ENCODE peak calls at places on chromosomes 4 and X, in six cellular contexts. M, H, V, G, N and W are unnamed samples.

GRCh38 chrX:39869846-39870601 is 227.7 kb downstream of the BCOR start:
- DNase-seq in M (peak), H (peak), V (no peak), G (no peak), N (no peak), W (peak)

GRCh38 chr4:118813561-118813960 is 22.4 kb downstream of the SEC24D start:
- DNase-seq in M (no peak), H (no peak), V (no peak), G (no peak), N (no peak), W (no peak)

GRCh38 chrX:49176421-49177326 is 5.0 kb downstream of the PLP2 start:
- DNase-seq in M (no peak), H (no peak), V (no peak), G (no peak), N (no peak), W (no peak)

GRCh38 chr4:168888715-168889215 is 121.3 kb downstream of the CBR4 start:
- DNase-seq in M (no peak), H (no peak), V (no peak), G (no peak), N (no peak), W (no peak)

GRCh38 chr4:20320232-20320631 is 68.5 kb downstream of the SLIT2 start:
- DNase-seq in M (no peak), H (no peak), V (no peak), G (no peak), N (no peak), W (no peak)

GRCh38 chr4:181007751-181008150 is 1235.5 kb upstream of the TENM3 start:
- DNase-seq in M (no peak), H (peak), V (no peak), G (no peak), N (no peak), W (no peak)

GRCh38 chr4:6701371-6701770 is 7.7 kb downstream of the S100P start:
- DNase-seq in M (peak), H (no peak), V (no peak), G (no peak), N (peak), W (no peak)

GRCh38 chrX:80807606-80808159 is 2.0 kb downstream of the BRWD3 start:
- DNase-seq in M (peak), H (peak), V (no peak), G (no peak), N (no peak), W (no peak)

GRCh38 chrX:70289168-70289792 is 447 bp downstream of the PDZD11 start:
- DNase-seq in M (no peak), H (peak), V (no peak), G (no peak), N (no peak), W (no peak)

GRCh38 chr4:124631760-124632159 is 80.8 kb downstream of the ANKRD50 start:
- DNase-seq in M (no peak), H (peak), V (no peak), G (peak), N (no peak), W (no peak)

GRCh38 chr4:165079476-165079875 is 25.8 kb downstream of the TRIM75 start:
- DNase-seq in M (no peak), H (peak), V (no peak), G (no peak), N (no peak), W (peak)

GRCh38 chr4:40206421-40206820 is 9.6 kb downstream of the RHOH start:
- DNase-seq in M (no peak), H (no peak), V (no peak), G (no peak), N (no peak), W (no peak)

GRCh38 chr4:123651536-123652175 is 255.1 kb downstream of the SPRY1 start:
- DNase-seq in M (no peak), H (no peak), V (no peak), G (no peak), N (no peak), W (no peak)

GRCh38 chr4:22428441-22428840 is 87.4 kb downstream of the ADGRA3 start:
- DNase-seq in M (no peak), H (no peak), V (no peak), G (no peak), N (no peak), W (no peak)

GRCh38 chr4:150007512-150007911 is 70.7 kb upstream of the DCLK2 start:
- DNase-seq in M (no peak), H (peak), V (no peak), G (no peak), N (no peak), W (no peak)

GRCh38 chrX:84186603-84187358 is 1.2 kb downstream of the RPS6KA6 start:
- DNase-seq in M (no peak), H (peak), V (no peak), G (peak), N (no peak), W (peak)

GRCh38 chrX:40772290-40772689 is 36.9 kb upstream of the MED14 start:
- DNase-seq in M (no peak), H (no peak), V (no peak), G (no peak), N (no peak), W (no peak)

GRCh38 chr4:99504804-99505502 is 5.9 kb upstream of the C4orf17 start:
- DNase-seq in M (no peak), H (no peak), V (no peak), G (no peak), N (no peak), W (no peak)

GRCh38 chrX:68997461-68997860 is 167.8 kb downstream of the PJA1 start:
- DNase-seq in M (no peak), H (no peak), V (no peak), G (no peak), N (no peak), W (no peak)

GRCh38 chr4:1090465-1091440 is 22.6 kb downstream of the RNF212 start:
- DNase-seq in M (no peak), H (no peak), V (no peak), G (no peak), N (no peak), W (no peak)

GRCh38 chr4:1093391-1094335 is 19.7 kb downstream of the RNF212 start:
- DNase-seq in M (no peak), H (no peak), V (no peak), G (no peak), N (no peak), W (no peak)

GRCh38 chr4:1092983-1093361 is 20.4 kb downstream of the RNF212 start:
- DNase-seq in M (no peak), H (no peak), V (no peak), G (no peak), N (no peak), W (no peak)

GRCh38 chr4:1091561-1091995 is 21.8 kb downstream of the RNF212 start:
- DNase-seq in M (no peak), H (no peak), V (no peak), G (no peak), N (no peak), W (no peak)

GRCh38 chr4:1092026-1092982 is 21.1 kb downstream of the RNF212 start:
- DNase-seq in M (no peak), H (no peak), V (no peak), G (no peak), N (no peak), W (no peak)
- TF ChIP-seq CTCF in M (peak), H (peak), V (peak), G (no peak), N (peak), W (peak)

DNA sequence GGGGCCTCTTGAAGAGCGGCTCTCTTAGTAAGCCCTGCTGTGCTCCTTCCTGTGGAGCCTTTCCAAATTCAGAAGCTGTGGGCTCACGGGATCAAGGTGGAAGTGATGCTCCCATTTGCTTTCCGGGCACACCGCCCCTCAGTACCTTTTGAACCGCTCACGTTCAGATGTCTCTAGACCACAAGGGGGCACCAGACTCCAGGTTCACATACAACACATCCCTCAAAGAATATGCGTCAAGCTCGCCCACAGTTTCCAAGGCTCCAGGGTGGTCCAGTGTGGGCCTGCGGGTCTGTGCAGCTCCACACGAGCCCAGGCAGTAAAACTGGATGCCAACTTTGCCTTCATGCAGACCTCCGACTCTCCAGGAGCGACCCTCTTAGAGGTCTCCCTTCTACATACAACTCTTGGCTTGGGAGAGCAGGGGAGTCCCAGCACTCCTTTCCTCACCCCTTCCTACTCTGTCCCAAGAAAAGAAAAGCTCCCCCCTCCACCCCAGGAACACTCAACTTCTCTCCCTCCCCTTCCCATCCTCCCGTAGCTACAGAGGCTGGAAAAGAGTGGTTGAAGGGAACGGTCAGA is 11.0 kb downstream of the SUPT20HL1 start:
- DNase-seq in M (peak), H (peak), V (peak), G (no peak), N (peak), W (peak)
- TF ChIP-seq CTCF in M (peak), H (peak), V (peak), G (peak), N (peak), W (peak)

GRCh38 chrX:46840946-46841740 is 4.3 kb downstream of the RP2 start:
- DNase-seq in M (no peak), H (no peak), V (no peak), G (no peak), N (no peak), W (no peak)

GRCh38 chrX:46838974-46839480 is 2.2 kb downstream of the RP2 start:
- DNase-seq in M (no peak), H (no peak), V (no peak), G (no peak), N (no peak), W (no peak)

GRCh38 chrX:46838482-46838857 is 1.6 kb downstream of the RP2 start:
- DNase-seq in M (no peak), H (no peak), V (no peak), G (no peak), N (no peak), W (no peak)

GRCh38 chrX:46837543-46838481 is 969 bp downstream of the RP2 start:
- DNase-seq in M (no peak), H (peak), V (peak), G (no peak), N (no peak), W (peak)

DNA sequence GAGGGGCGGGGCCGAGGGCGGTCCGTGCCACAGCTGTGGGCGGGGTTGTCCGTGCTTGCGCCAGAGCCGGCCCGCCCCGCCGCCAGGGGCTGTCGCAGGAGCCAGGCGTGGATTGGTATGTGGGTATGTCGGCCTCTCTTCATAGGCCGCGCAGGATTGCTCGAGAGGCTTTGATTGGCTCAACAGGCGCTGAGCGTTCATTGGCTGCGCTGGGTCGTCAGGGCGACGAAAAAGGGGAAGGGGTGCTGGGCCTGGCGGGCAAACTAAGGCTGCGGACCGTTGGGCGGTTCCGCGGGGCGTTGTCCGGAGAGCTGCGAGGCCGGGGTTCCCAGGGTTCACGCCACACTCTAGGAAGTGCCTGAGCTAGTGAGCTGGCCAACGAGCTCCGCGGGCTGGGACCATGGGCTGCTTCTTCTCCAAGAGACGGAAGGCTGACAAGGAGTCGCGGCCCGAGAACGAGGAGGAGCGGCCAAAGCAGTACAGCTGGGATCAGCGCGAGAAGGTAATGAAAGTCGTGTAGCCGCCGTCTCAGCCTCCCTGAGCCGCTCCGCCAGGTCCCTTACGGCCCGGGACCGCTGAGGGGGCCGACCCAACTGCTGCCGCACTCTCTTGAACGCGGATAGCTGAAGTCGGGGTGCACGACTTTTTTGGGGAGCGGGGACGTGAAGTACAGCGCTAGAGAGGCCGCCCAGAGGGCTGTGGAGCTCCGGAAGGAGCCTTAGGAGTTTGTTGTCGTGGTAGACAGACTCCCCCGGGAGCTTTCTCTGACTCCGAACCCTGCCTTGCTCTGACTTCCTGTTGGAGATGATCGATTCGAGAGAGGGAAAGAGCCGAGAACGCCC is at the start of gene RP2:
- DNase-seq in M (peak), H (peak), V (peak), G (peak), N (peak), W (peak)
- TF ChIP-seq CTCF in M (no peak), H (no peak), V (no peak), G (no peak), N (no peak), W (no peak)

DNA sequence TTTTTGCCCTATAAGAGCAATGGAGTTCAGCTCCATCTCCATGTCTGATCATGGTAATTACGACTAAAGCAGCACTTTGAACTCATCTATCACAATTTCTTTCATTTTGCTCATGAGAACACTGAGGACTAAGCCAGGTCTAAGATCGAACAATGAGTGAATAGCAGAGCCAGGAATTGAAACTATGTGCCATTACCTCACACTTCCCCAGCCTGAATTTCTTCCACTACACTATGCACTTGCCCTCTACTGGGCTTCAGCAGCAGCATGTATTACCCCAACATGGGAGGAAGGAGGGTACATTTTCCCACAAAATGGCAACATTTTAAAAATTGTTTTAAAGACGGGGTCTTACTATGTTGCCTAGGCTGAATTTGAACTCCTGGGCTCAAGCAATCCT is 274.7 kb upstream of the FGF13 start:
- DNase-seq in M (no peak), H (no peak), V (no peak), G (no peak), N (no peak), W (no peak)
- TF ChIP-seq CTCF in M (no peak), H (no peak), V (no peak), G (no peak), N (no peak), W (no peak)

GRCh38 chr4:70269674-70270073 is 27.3 kb downstream of the CSN3 start:
- DNase-seq in M (no peak), H (peak), V (no peak), G (no peak), N (peak), W (peak)
- TF ChIP-seq CTCF in M (no peak), H (peak), V (no peak), G (no peak), N (peak), W (peak)

GRCh38 chrX:28015993-28016392 is 34.7 kb upstream of the DCAF8L1 start:
- DNase-seq in M (no peak), H (no peak), V (no peak), G (no peak), N (no peak), W (no peak)

GRCh38 chrX:28016823-28017222 is 35.6 kb upstream of the DCAF8L1 start:
- DNase-seq in M (no peak), H (no peak), V (no peak), G (no peak), N (no peak), W (no peak)

GRCh38 chrX:28010875-28011274 is 29.6 kb upstream of the DCAF8L1 start:
- DNase-seq in M (no peak), H (no peak), V (no peak), G (no peak), N (no peak), W (no peak)
- TF ChIP-seq CTCF in M (no peak), H (no peak), V (no peak), G (no peak), N (no peak), W (no peak)

DNA sequence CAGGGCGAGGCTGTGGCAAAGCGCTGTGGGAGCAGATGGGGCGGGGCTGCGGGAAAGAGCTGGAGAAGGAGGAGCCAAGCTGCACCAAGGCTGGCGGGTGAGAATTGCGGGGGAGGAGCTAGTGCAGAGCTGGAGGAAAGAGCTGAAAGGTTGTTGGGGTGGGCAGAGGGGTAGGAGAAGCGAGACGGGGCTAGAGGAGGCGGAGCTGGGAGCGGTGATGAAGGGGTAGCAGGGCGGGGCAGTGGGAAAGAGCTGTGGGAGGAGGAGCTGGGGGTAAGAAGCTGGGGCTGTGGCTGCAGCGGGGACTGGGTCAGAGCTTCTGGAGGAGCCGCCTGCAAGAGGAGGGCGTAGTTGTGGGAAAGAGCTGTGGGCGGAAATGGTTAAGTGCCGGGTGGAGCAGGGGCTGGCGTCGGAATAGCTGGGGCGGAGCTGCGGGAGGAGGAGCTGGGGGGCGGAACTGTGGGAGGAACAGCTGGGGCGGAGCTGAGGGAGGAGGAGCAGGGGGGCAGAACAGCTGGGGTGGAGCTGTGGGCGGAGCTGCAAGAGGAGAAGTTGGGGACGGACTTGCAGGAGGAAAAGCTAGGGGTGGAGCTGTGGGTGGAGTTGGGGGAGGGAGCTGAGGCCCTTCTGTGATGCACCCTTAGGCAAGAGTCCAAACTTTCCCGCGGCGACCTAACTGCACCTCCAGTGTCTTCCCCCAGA is 1.9 kb upstream of the EOLA2 start:
- DNase-seq in M (peak), H (peak), V (peak), G (peak), N (peak), W (peak)
- TF ChIP-seq CTCF in M (peak), H (peak), V (no peak), G (peak), N (peak), W (no peak)

GRCh38 chr4:189092596-189092995 is 848.1 kb upstream of the FRG1 start:
- DNase-seq in M (no peak), H (peak), V (no peak), G (no peak), N (no peak), W (no peak)

GRCh38 chr4:189096108-189096507 is 844.6 kb upstream of the FRG1 start:
- DNase-seq in M (no peak), H (no peak), V (no peak), G (no peak), N (no peak), W (no peak)

DNA sequence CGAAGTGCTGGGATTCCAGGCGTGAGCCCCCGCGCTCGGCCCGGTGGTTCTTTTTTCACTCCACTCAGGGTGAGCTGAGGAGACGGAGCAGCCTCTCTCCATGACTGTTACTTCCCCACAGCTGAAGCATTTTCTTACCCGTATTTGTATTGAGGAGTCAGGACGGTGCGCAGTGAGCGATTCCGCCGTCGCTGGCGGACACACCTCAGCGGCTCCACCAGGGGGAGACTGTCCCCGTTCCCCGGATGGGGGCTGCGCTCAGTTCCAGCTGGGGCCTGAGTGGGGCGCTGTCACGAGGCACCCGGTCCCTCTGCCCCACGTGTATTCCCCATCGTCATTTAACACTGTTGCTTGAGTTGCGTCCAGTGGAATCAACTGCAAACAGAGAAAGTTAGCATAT is 844.0 kb upstream of the FRG1 start:
- DNase-seq in M (peak), H (no peak), V (no peak), G (no peak), N (no peak), W (no peak)
- TF ChIP-seq CTCF in M (peak), H (no peak), V (no peak), G (no peak), N (peak), W (no peak)

GRCh38 chrX:21725498-21725897 is 32.4 kb downstream of the SMPX start:
- DNase-seq in M (no peak), H (peak), V (no peak), G (no peak), N (peak), W (no peak)
- TF ChIP-seq CTCF in M (peak), H (peak), V (no peak), G (peak), N (peak), W (peak)